ENCODE peak calls at places on chromosomes 11 and 22, in ten cellular contexts. S, F, P, H, J, R, E, B, V and A are unnamed samples.

GRCh38 chr11:64028398-64029115 is 7.2 kb upstream of the FLRT1 start:
- DNase-seq in F (no peak), V (no peak), S (no peak), E (no peak), P (no peak), R (no peak), J (no peak), B (no peak), H (no peak), A (no peak)

GRCh38 chr11:33696931-33697638 is 3.5 kb downstream of the C11orf91 start:
- DNase-seq in R (no peak), S (no peak), H (no peak), E (no peak), P (peak; percentile 26), B (no peak), F (no peak), V (no peak), J (no peak), A (no peak)

GRCh38 chr11:86067230-86068137 is 1.4 kb downstream of the PICALM start:
- DNase-seq in F (no peak), R (no peak), P (no peak), E (no peak), B (no peak), S (peak; percentile 51), V (no peak), J (no peak), H (no peak), A (no peak)

GRCh38 chr22:17562906-17563870 is at the start of gene SLC25A18:
- DNase-seq in P (no peak), H (no peak), J (no peak), B (no peak), E (peak; percentile 55), R (no peak), F (no peak), V (no peak), S (peak; percentile 83), A (no peak)

GRCh38 chr22:29072979-29073617 is at the start of gene KREMEN1:
- DNase-seq in J (no peak), S (no peak), V (no peak), E (no peak), R (no peak), H (peak; percentile 93), P (no peak), F (no peak), B (no peak), A (no peak)

GRCh38 chr11:12017865-12018453 is 9.5 kb upstream of the DKK3 start:
- DNase-seq in R (no peak), H (no peak), P (no peak), E (peak; percentile 49), S (no peak), B (no peak), J (no peak), F (peak; percentile 48), V (no peak), A (no peak)

GRCh38 chr22:49015459-49015858 is 812.2 kb downstream of the BRD1 start:
- DNase-seq in B (no peak), V (no peak), J (peak; percentile 15), P (peak; percentile 42), S (no peak), H (no peak), E (no peak), R (no peak), F (no peak), A (no peak)

GRCh38 chr11:92875473-92875872 is 94.0 kb upstream of the MTNR1B start:
- DNase-seq in P (no peak), V (no peak), R (no peak), J (no peak), S (no peak), H (no peak), E (no peak), B (no peak), F (no peak), A (no peak)

GRCh38 chr22:25566812-25567211 is 2.3 kb downstream of the GRK3 start:
- DNase-seq in P (no peak), E (no peak), F (no peak), B (no peak), V (no peak), S (no peak), R (no peak), J (no peak), H (no peak), A (no peak)

GRCh38 chr11:1879941-1880720 is 11.6 kb downstream of the PRR33 start:
- DNase-seq in J (no peak), V (no peak), S (no peak), H (no peak), R (no peak), F (peak; percentile 22), E (peak; percentile 85), P (peak; percentile 60), B (no peak), A (no peak)

GRCh38 chr22:23359583-23360123 is 179.3 kb downstream of the BCR start:
- DNase-seq in F (no peak), B (no peak), H (no peak), E (no peak), J (no peak), P (no peak), V (no peak), S (no peak), R (no peak), A (no peak)

GRCh38 chr11:64285885-64286800 is 495 bp downstream of the GPR137 start:
- DNase-seq in F (no peak), E (no peak), B (no peak), H (no peak), J (no peak), P (peak; percentile 65), S (no peak), R (no peak), V (no peak), A (no peak)

GRCh38 chr11:121802542-121802941 is 313.5 kb downstream of the BLID start:
- DNase-seq in P (no peak), B (no peak), E (peak; percentile 41), H (no peak), F (no peak), V (no peak), S (no peak), J (no peak), R (no peak), A (no peak)

GRCh38 chr11:87019582-87020271 is 18.0 kb upstream of the TMEM135 start:
- DNase-seq in V (no peak), J (no peak), P (no peak), H (no peak), E (no peak), B (no peak), R (no peak), F (no peak), S (no peak), A (no peak)

GRCh38 chr11:69095300-69095699 is 46.6 kb downstream of the TPCN2 start:
- DNase-seq in S (no peak), P (no peak), B (no peak), J (no peak), H (no peak), E (no peak), V (no peak), F (no peak), R (no peak), A (no peak)

GRCh38 chr11:69310934-69311766 is 17.2 kb downstream of the MYEOV start:
- DNase-seq in V (no peak), P (peak; percentile 70), J (no peak), F (no peak), R (no peak), H (no peak), S (no peak), E (no peak), B (no peak), A (no peak)

GRCh38 chr22:44729391-44730012 is 22.9 kb upstream of the ARHGAP8 start:
- DNase-seq in B (no peak), R (no peak), E (peak; percentile 70), P (no peak), J (no peak), V (no peak), H (no peak), S (no peak), F (peak; percentile 50), A (no peak)

GRCh38 chr22:45320326-45320976 is 10.7 kb downstream of the FAM118A start:
- DNase-seq in E (no peak), H (no peak), F (no peak), J (no peak), B (no peak), R (no peak), V (no peak), S (no peak), P (no peak), A (no peak)

GRCh38 chr11:65274734-65275682 is 13.2 kb downstream of the POLA2 start:
- DNase-seq in V (no peak), S (peak; percentile 46), E (peak; percentile 89), J (peak; percentile 75), R (peak; percentile 68), P (no peak), F (peak; percentile 94), H (no peak), B (peak; percentile 97), A (peak; percentile 93)

GRCh38 chr22:30425616-30426394 is at the start of gene MTFP1:
- DNase-seq in S (peak; percentile 75), B (no peak), F (peak; percentile 65), V (no peak), E (peak; percentile 54), J (peak; percentile 66), P (peak; percentile 86), R (no peak), H (no peak), A (no peak)

GRCh38 chr22:46052331-46052771 is 75.4 kb upstream of the WNT7B start:
- DNase-seq in F (peak; percentile 7), P (no peak), H (no peak), E (no peak), B (no peak), S (no peak), V (no peak), R (no peak), J (peak; percentile 26), A (no peak)

GRCh38 chr11:60498853-60499252 is 6.3 kb downstream of the MS4A12 start:
- DNase-seq in B (no peak), J (no peak), F (no peak), V (no peak), H (no peak), R (no peak), P (no peak), S (no peak), E (no peak), A (no peak)

GRCh38 chr11:33542921-33543320 is 157.7 kb downstream of the C11orf91 start:
- DNase-seq in B (no peak), J (peak; percentile 66), S (peak; percentile 34), E (peak; percentile 36), V (no peak), R (peak; percentile 22), H (peak; percentile 50), P (peak; percentile 69), F (peak; percentile 36), A (no peak)

GRCh38 chr11:68342459-68343158 is 30.2 kb downstream of the LRP5 start:
- DNase-seq in R (peak; percentile 69), S (no peak), F (peak; percentile 73), P (no peak), E (no peak), H (no peak), B (no peak), J (peak; percentile 60), V (no peak), A (no peak)

GRCh38 chr22:31898911-31899310 is 45.4 kb upstream of the YWHAH start:
- DNase-seq in S (no peak), J (no peak), R (no peak), P (no peak), V (no peak), H (no peak), E (no peak), B (no peak), F (no peak), A (no peak)

GRCh38 chr22:35376728-35377472 is 4.0 kb upstream of the HMOX1 start:
- DNase-seq in B (peak; percentile 94), H (peak; percentile 67), S (peak; percentile 82), P (peak; percentile 67), V (peak; percentile 98), E (peak; percentile 94), J (peak; percentile 91), R (peak; percentile 83), F (peak; percentile 98), A (peak; percentile 95)

GRCh38 chr11:63505857-63506528 is at the start of gene LGALS12:
- DNase-seq in F (peak; percentile 20), E (no peak), B (no peak), H (no peak), J (no peak), V (no peak), R (no peak), P (no peak), S (no peak), A (no peak)

GRCh38 chr22:25775501-25775900 is 33.5 kb downstream of the MYO18B start:
- DNase-seq in E (no peak), H (no peak), J (no peak), P (no peak), S (no peak), V (no peak), B (no peak), R (no peak), F (peak; percentile 20), A (no peak)